ENCODE peak calls at places on chromosomes 11 and 22, in ten cellular contexts. G is NCI-H1930; J is AG09309; R is CD4-positive, alpha-beta T cell; F is ELF-1; X is hypothalamus; K is GM10248; O is A549; D is H7; M is heart left ventricle. V is an unnamed sample.

GRCh38 chr22:30115705-30116104 is 35.4 kb downstream of the HORMAD2 start:
- DNase-seq in G (no peak), J (no peak), R (no peak), F (no peak), X (no peak), K (no peak), O (no peak), D (no peak), M (no peak), V (no peak)

GRCh38 chr11:32178692-32179091 is 87.8 kb downstream of the RCN1 start:
- DNase-seq in G (no peak), J (no peak), R (no peak), F (no peak), X (no peak), K (no peak), O (no peak), D (no peak), M (no peak), V (no peak)

GRCh38 chr22:26054846-26055245 is 114.4 kb upstream of the SEZ6L start:
- DNase-seq in G (no peak), J (no peak), R (no peak), F (no peak), X (no peak), K (no peak), O (no peak), D (no peak), M (no peak), V (no peak)

GRCh38 chr22:39178206-39179111 is 26.0 kb upstream of the CBX7 start:
- DNase-seq in G (no peak), J (no peak), R (no peak), F (no peak), X (no peak), K (no peak), O (no peak), D (no peak), M (no peak), V (no peak)

GRCh38 chr22:30890689-30891442 is 77.7 kb downstream of the MORC2 start:
- DNase-seq in G (no peak), J (no peak), R (no peak), F (peak), X (no peak), K (peak), O (peak), D (peak), M (no peak), V (peak)

GRCh38 chr22:46108564-46109473 is 41.5 kb upstream of the PPARA start:
- DNase-seq in G (no peak), J (no peak), R (no peak), F (peak), X (no peak), K (no peak), O (no peak), D (peak), M (peak), V (no peak)

GRCh38 chr11:20066013-20066782 is 94.1 kb downstream of the DBX1 start:
- DNase-seq in G (no peak), J (no peak), R (no peak), F (no peak), X (no peak), K (no peak), O (no peak), D (no peak), M (no peak), V (no peak)

GRCh38 chr11:125348704-125349635 is 147.1 kb downstream of the FEZ1 start:
- DNase-seq in G (peak), J (no peak), R (peak), F (peak), X (peak), K (peak), O (peak), D (peak), M (peak), V (peak)

GRCh38 chr22:49432211-49432905 is 395.3 kb downstream of the BRD1 start:
- DNase-seq in G (no peak), J (no peak), R (no peak), F (no peak), X (no peak), K (no peak), O (no peak), D (no peak), M (no peak), V (no peak)

GRCh38 chr11:1735271-1735670 is 15.1 kb downstream of the IFITM10 start:
- DNase-seq in G (no peak), J (no peak), R (no peak), F (no peak), X (no peak), K (no peak), O (no peak), D (no peak), M (no peak), V (no peak)

GRCh38 chr11:80096736-80097135 is 655.9 kb upstream of the TENM4 start:
- DNase-seq in G (no peak), J (peak), R (no peak), F (no peak), X (no peak), K (no peak), O (no peak), D (no peak), M (no peak), V (no peak)

GRCh38 chr22:22431271-22432220 is 77.0 kb downstream of the ZNF280B start:
- DNase-seq in G (peak), J (peak), R (peak), F (peak), X (peak), K (peak), O (peak), D (peak), M (peak), V (peak)

V was measured in left colon.